ENCODE peak calls at places on chromosomes 3 and 15, in eight cellular contexts. N is H9, O is A549, Q is psoas muscle, X is upper lobe of right lung, T is thoracic aorta, F is GM12878, U is left lung. A is an unnamed sample.

GRCh38 chr15:28002136-28002861 is 96.8 kb downstream of the OCA2 start:
- DNase-seq in T (no peak), N (no peak), F (no peak), U (no peak), O (no peak), X (no peak), Q (no peak), A (no peak)

GRCh38 chr15:82040862-82041261 is 5.0 kb downstream of the MEX3B start:
- DNase-seq in O (no peak), Q (no peak), N (peak; percentile 82), X (no peak), U (peak; percentile 46), T (no peak), F (no peak), A (no peak)

GRCh38 chr3:14274999-14275961 is 96.7 kb downstream of the LSM3 start:
- DNase-seq in N (peak; percentile 68), F (no peak), X (no peak), Q (no peak), T (no peak), O (peak; percentile 45), U (no peak), A (no peak)

GRCh38 chr15:52780172-52780980 is 9.8 kb downstream of the ONECUT1 start:
- DNase-seq in Q (peak; percentile 54), X (peak; percentile 79), N (peak; percentile 55), U (no peak), F (peak; percentile 39), O (peak; percentile 55), T (no peak), A (peak; percentile 61)

GRCh38 chr15:60814062-60814461 is 335.1 kb upstream of the ICE2 start:
- DNase-seq in N (no peak), Q (no peak), T (no peak), X (no peak), U (no peak), F (no peak), O (no peak), A (no peak)

GRCh38 chr3:56357266-56357665 is 111.0 kb downstream of the ERC2 start:
- DNase-seq in O (no peak), F (no peak), X (no peak), U (no peak), T (no peak), N (peak; percentile 37), Q (no peak), A (no peak)

GRCh38 chr15:50857763-50858162 is 50.7 kb upstream of the AP4E1 start:
- DNase-seq in O (no peak), X (no peak), U (no peak), N (no peak), Q (no peak), F (no peak), T (no peak), A (no peak)

GRCh38 chr15:73924258-73924921 is 1.9 kb upstream of the LOXL1 start:
- DNase-seq in F (no peak), X (no peak), O (peak; percentile 12), T (no peak), U (no peak), N (no peak), Q (peak; percentile 41), A (no peak)

GRCh38 chr3:190261015-190261414 is 61.2 kb downstream of the CLDN1 start:
- DNase-seq in X (no peak), T (no peak), N (no peak), F (no peak), O (no peak), Q (no peak), U (no peak), A (no peak)

GRCh38 chr3:102235679-102236078 is 199.1 kb upstream of the ZPLD1 start:
- DNase-seq in F (no peak), T (no peak), N (peak; percentile 38), X (no peak), Q (no peak), U (no peak), O (peak; percentile 10), A (peak; percentile 25)

GRCh38 chr15:63347074-63347859 is 34.4 kb downstream of the CA12 start:
- DNase-seq in O (no peak), X (no peak), Q (no peak), F (no peak), U (no peak), N (no peak), T (no peak), A (no peak)

GRCh38 chr15:79929412-79929811 is 32.6 kb upstream of the MTHFS start:
- DNase-seq in T (no peak), O (no peak), N (no peak), Q (no peak), U (no peak), X (no peak), F (no peak), A (no peak)

GRCh38 chr3:123623346-123623880 is 38.6 kb upstream of the HACD2 start:
- DNase-seq in X (no peak), O (no peak), Q (no peak), N (no peak), U (no peak), T (no peak), F (no peak), A (no peak)

GRCh38 chr15:32677238-32677750 is 35.8 kb downstream of the SCG5 start:
- DNase-seq in X (no peak), U (no peak), O (peak; percentile 85), T (no peak), F (no peak), Q (no peak), N (no peak), A (no peak)

GRCh38 chr15:32675474-32675873 is 34.0 kb downstream of the SCG5 start:
- DNase-seq in N (no peak), T (no peak), O (no peak), Q (no peak), X (no peak), F (no peak), U (no peak), A (no peak)

GRCh38 chr15:32674681-32675080 is 33.2 kb downstream of the SCG5 start:
- DNase-seq in T (no peak), X (no peak), Q (no peak), N (no peak), O (no peak), U (no peak), F (no peak), A (no peak)

GRCh38 chr15:32671339-32672325 is 30.1 kb downstream of the SCG5 start:
- DNase-seq in X (no peak), U (no peak), T (no peak), O (no peak), F (no peak), N (no peak), Q (no peak), A (no peak)

DNA sequence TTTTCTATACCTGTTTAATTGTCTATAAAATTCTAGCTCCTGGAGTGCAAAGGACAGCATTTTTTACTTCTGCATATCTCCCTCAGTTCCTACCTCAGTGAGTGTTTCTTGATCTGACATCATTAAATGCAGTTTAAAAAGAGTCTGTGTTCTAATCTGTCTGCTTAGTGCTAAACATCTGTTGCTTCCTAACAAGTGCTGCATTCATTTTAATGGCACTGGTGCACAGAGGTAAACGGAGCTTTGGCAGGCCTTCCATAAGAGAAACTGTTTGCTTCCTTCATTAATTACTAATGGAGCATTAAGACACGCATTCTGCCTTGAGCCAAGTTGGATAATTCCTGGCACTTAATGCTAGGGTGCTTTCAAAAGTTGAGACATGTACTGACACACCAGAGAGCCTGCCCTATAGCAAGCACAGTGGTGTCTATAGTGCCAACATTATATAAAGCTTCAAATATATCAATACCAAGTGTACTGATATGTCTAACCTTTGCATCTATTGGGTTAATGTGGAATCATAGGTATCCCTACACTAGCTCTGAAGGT is 34.7 kb downstream of the SCG5 start:
- DNase-seq in Q (no peak), F (no peak), T (no peak), O (no peak), X (no peak), U (no peak), N (no peak), A (no peak)
- H3K27ac ChIP-seq in Q (no peak overlapping the region), F (no peak overlapping the region), T (no peak overlapping the region), O (peak overlapping the region; percentile 77), X (no peak overlapping the region), U (no peak overlapping the region), N (no peak overlapping the region), A (no peak overlapping the region)

DNA sequence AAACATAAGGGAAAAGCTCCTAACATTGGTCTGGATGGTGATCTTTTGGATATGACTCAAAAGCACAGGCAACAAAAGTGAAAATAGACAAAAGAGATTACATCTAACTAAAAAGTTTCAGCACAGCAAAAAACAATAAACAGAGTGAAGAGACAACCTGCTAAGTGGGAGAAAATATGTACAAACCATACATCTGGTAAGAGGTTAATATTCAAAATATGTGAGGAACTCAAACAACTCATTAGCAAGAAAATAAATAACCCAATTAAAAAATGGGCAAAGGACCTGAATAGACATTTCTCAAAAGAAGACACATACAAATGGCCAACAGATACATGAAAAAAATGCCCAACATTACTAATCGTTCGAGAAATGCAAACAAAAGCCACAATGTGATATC is 19.0 kb upstream of the NR1I2 start:
- DNase-seq in Q (no peak), U (no peak), O (no peak), F (no peak), X (no peak), T (no peak), N (no peak), A (no peak)
- H3K27ac ChIP-seq in Q (no peak overlapping the region), U (no peak overlapping the region), O (no peak overlapping the region), F (no peak overlapping the region), X (no peak overlapping the region), T (no peak overlapping the region), N (no peak overlapping the region), A (no peak overlapping the region)

GRCh38 chr15:37055481-37055880 is 44.9 kb downstream of the MEIS2 start:
- DNase-seq in F (no peak), U (no peak), X (no peak), N (no peak), Q (no peak), T (no peak), O (no peak), A (no peak)
- H3K27ac ChIP-seq in F (no peak overlapping the region), U (no peak overlapping the region), X (no peak overlapping the region), N (no peak overlapping the region), Q (no peak overlapping the region), T (no peak overlapping the region), O (no peak overlapping the region), A (no peak overlapping the region)

GRCh38 chr3:128080323-128080898 is 28.2 kb downstream of the SEC61A1 start:
- DNase-seq in U (peak; percentile 31), O (peak; percentile 59), F (no peak), N (no peak), T (no peak), Q (no peak), X (no peak), A (no peak)

GRCh38 chr3:128082545-128082944 is 30.3 kb downstream of the SEC61A1 start:
- DNase-seq in X (peak; percentile 29), U (peak; percentile 22), Q (no peak), O (no peak), F (no peak), N (no peak), T (no peak), A (no peak)

GRCh38 chr3:128081226-128081625 is 29.0 kb downstream of the SEC61A1 start:
- DNase-seq in F (no peak), N (no peak), T (no peak), U (peak; percentile 30), Q (no peak), O (no peak), X (peak; percentile 35), A (no peak)

GRCh38 chr3:128083396-128083795 is 31.2 kb downstream of the SEC61A1 start:
- DNase-seq in O (no peak), X (peak; percentile 61), Q (no peak), N (no peak), F (no peak), U (peak; percentile 21), T (no peak), A (no peak)

DNA sequence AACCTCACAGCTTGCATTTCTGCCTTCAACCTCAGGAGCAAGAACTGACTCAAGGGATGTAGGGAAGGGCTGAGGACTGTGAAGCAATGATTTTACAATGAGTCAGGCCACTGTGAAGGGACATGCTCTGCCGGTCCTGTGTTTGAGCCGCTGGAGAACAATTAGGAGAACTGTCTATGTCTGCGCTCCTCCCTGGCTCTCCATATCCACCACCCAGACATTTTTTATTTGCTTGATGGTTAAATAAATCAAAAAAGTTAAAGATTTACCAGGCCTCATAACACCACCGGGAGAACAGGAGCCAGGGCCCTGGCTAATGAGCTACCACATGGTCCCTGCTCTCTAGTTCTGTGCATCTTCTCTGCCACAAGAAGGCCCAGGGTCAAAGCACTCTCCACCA is 29.6 kb downstream of the SEC61A1 start:
- DNase-seq in N (no peak), F (no peak), Q (no peak), U (peak; percentile 25), X (no peak), T (no peak), O (peak; percentile 77), A (no peak)
- H3K27ac ChIP-seq in N (no peak overlapping the region), F (no peak overlapping the region), Q (no peak overlapping the region), U (no peak overlapping the region), X (no peak overlapping the region), T (no peak overlapping the region), O (peak overlapping the region; percentile 81), A (no peak overlapping the region)